ENCODE peak calls at places on chromosomes 2 and 18, in seven cellular contexts. W is suprapubic skin, U is prostate gland, D is A673, F is fibroblast of lung, G is tibial nerve, P is spleen. E is an unnamed sample.

GRCh38 chr2:144679942-144680341 is 160.0 kb upstream of the ZEB2 start:
- DNase-seq in G (no peak), U (no peak), W (no peak), P (no peak), F (no peak), D (no peak), E (no peak)

GRCh38 chr18:64409511-64409910 is 260.6 kb upstream of the LINC00305 start:
- DNase-seq in D (peak; percentile 55), P (no peak), F (peak; percentile 5), U (no peak), W (no peak), G (no peak), E (no peak)

GRCh38 chr18:79513381-79514081 is 117.8 kb downstream of the NFATC1 start:
- DNase-seq in D (no peak), W (peak; percentile 48), F (no peak), U (no peak), G (no peak), P (peak; percentile 70), E (no peak)

GRCh38 chr2:97011977-97012569 is 25.7 kb upstream of the FAM178B start:
- DNase-seq in F (peak; percentile 76), G (no peak), D (peak; percentile 75), U (peak; percentile 17), P (no peak), W (no peak), E (peak; percentile 32)

GRCh38 chr2:200577000-200577399 is 8.8 kb upstream of the AOX1 start:
- DNase-seq in G (no peak), P (no peak), U (no peak), F (no peak), W (no peak), D (no peak), E (no peak)

GRCh38 chr2:99386011-99386410 is 48.8 kb downstream of the EIF5B start:
- DNase-seq in G (no peak), U (no peak), F (no peak), P (no peak), D (no peak), W (no peak), E (no peak)

GRCh38 chr2:160408575-160409291 is 84.9 kb downstream of the RBMS1 start:
- DNase-seq in U (no peak), W (no peak), F (no peak), G (no peak), P (peak; percentile 76), D (no peak), E (no peak)

GRCh38 chr18:57916684-57917083 is 113.6 kb upstream of the ATP8B1 start:
- DNase-seq in U (no peak), W (no peak), P (no peak), D (no peak), G (no peak), F (no peak), E (no peak)

GRCh38 chr2:71457123-71457958 is 4.0 kb downstream of the DYSF start:
- DNase-seq in U (no peak), G (no peak), D (no peak), W (no peak), P (no peak), F (no peak), E (no peak)

GRCh38 chr2:98931596-98931995 is 4.4 kb downstream of the CRACDL start:
- DNase-seq in W (no peak), U (no peak), F (no peak), G (no peak), P (no peak), D (no peak), E (no peak)

GRCh38 chr2:69307696-69308064 is 79.3 kb downstream of the GFPT1 start:
- DNase-seq in U (no peak), F (no peak), D (no peak), W (no peak), P (no peak), G (no peak), E (no peak)

GRCh38 chr2:203453858-203454451 is 81.1 kb downstream of the RAPH1 start:
- DNase-seq in F (peak; percentile 77), P (no peak), W (no peak), D (peak; percentile 65), U (no peak), G (no peak), E (no peak)

GRCh38 chr2:121611730-121612705 is 37.2 kb downstream of the CLASP1 start:
- DNase-seq in D (no peak), G (no peak), P (no peak), W (no peak), U (no peak), F (no peak), E (no peak)

GRCh38 chr18:44437603-44438002 is 243.1 kb upstream of the SETBP1 start:
- DNase-seq in W (no peak), D (no peak), G (no peak), P (no peak), F (no peak), U (no peak), E (no peak)

GRCh38 chr2:56266761-56267411 is 83.1 kb downstream of the CCDC85A start:
- DNase-seq in D (no peak), F (no peak), W (no peak), P (no peak), U (no peak), G (no peak), E (no peak)

DNA sequence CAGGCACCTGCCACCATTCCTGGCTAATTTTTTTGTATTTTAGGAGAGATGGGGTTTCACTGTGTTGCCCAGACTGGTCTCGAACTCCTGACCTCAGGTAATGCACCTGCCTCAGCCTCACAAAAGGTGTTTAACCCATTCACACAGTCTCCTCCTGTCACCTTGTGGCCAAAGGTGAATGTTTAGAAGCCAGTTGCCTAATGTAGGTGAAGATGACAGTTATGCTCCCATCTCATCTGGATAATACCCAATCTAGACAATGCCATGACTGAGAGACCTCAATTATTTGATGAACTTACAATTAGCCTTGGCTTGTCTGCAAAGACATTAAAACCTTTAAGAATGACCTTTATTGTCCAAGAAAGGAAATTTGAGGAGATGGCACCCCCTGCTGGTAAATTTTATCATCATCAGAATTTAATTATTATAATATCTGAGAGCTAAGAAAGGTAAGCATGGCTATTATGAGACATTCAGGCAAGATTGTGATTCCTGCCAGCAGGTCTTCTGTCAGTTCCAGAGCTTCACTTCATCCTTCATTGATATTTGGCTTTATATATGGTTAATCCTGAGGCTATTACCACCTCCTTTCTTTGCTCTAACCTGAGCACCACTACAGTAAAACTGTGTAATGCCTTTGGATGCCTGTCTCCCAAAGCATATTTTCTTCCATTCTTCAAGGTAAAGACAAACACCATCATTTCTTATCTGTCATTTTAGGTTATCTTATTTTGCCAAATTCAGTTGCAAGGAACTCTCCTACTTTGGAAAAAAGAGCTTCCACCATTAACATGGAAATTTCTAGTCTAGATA is 117.6 kb downstream of the FAM124B start:
- DNase-seq in G (no peak), F (peak; percentile 54), U (peak; percentile 24), P (no peak), D (peak; percentile 75), W (no peak), E (no peak)
- TF ChIP-seq CTCF in G (peak; percentile 90), F (peak; percentile 44), U (peak; percentile 32), P (peak; percentile 65), D (peak; percentile 68), W (peak; percentile 31), E (peak; percentile 55)

DNA sequence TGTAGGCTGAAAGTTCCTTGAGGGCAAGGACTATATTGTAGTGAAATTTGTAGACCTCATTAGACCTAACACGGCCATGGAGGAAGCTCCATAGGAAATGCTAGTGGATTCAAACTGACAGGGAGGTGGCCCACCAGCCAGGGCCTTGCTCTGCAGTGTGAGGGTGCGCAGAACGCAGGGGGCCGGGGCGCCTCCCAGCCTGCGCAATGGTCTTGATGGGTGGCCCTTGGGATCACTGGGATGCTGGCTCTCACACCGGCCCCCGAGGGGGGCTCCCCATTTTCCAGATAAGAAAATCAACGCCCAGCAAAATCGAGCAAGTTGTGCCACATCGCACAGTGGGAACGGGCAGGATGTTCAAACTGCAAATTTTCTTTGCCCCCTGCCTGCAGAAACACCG is 655.4 kb downstream of the GALR1 start:
- DNase-seq in F (no peak), G (no peak), D (no peak), W (no peak), P (no peak), U (no peak), E (no peak)
- H3K27me3 ChIP-seq in F (no peaks in the 10 kb centered on the region), G (no peaks in the 10 kb centered on the region), D (no peaks in the 10 kb centered on the region), W (peaks cover 4% of the 10 kb centered on the region), P (no peaks in the 10 kb centered on the region), U (peaks cover 3% of the 10 kb centered on the region), E (no peaks in the 10 kb centered on the region)

DNA sequence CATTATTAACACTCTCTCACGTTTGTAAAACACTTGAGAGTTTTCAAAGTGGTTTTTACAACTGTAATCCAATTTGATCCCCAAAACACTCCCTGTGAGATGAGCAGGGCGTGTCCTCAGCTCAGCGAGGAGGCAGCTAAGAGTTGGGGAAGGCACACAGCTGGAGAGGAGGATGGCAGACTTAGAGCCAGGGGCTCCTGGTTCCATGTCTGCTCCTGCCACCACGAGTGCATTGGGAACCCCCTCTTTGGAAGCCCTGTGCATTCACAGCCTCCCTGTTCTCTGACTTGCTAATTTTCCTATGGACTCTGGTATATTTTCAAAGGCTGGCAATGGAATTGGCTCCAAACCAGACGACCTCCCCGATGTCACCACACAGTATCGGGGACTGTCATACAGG is 97.5 kb downstream of the PLB1 start:
- DNase-seq in P (peak; percentile 52), D (peak; percentile 47), W (peak; percentile 21), G (no peak), F (no peak), U (no peak), E (no peak)
- H3K4me3 ChIP-seq in P (no peak overlapping the region), D (no peak overlapping the region), W (no peak overlapping the region), G (no peak overlapping the region), F (no peak overlapping the region), U (no peak overlapping the region), E (no peak overlapping the region)

GRCh38 chr2:240131296-240131695 is 4.8 kb downstream of the COPS9 start:
- DNase-seq in D (no peak), U (no peak), G (no peak), W (peak; percentile 46), P (peak; percentile 53), F (no peak), E (no peak)

GRCh38 chr2:240133401-240133800 is 2.7 kb downstream of the COPS9 start:
- DNase-seq in D (no peak), W (peak; percentile 20), U (no peak), F (no peak), G (no peak), P (peak; percentile 66), E (no peak)

GRCh38 chr2:240130393-240131195 is 5.5 kb downstream of the COPS9 start:
- DNase-seq in P (peak; percentile 62), F (no peak), U (no peak), D (no peak), G (no peak), W (peak; percentile 33), E (no peak)

GRCh38 chr2:240132651-240132980 is 3.5 kb downstream of the COPS9 start:
- DNase-seq in F (no peak), W (no peak), D (no peak), U (no peak), P (no peak), G (no peak), E (no peak)

DNA sequence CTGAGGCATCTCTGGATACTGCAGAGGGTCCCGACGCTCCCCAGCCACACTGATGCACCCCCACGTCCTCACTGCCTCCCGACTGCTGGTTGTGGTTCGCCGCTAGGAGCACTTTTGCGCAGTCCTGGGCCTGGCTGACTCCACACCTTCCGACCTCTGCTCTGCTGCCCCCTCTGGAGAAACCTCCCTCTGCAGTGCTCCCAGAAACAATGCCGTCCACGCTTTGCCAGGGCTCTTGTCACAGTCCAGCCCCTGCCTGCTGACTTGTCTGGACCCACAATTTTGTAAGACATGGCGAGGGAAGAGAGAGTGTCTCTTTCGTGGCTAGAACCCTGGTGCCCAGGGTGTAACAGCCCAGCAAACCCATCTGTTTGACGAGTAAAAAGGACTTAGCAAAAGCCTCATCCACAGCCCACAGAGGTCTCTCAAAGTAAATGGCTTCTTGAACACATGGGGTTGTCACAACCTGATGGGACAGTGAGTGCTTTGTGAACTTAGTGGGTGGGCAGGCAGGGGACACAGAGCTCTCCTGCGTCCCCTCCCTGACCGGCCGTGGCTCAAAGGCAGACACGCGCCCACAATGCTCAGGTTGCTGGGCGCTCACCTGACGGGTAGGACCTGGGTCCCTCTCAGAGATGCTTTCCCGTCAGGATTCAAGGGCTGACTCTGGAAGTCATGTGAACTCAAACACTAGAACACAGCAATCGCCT is 4.0 kb downstream of the COPS9 start:
- DNase-seq in W (peak; percentile 47), G (no peak), F (no peak), U (no peak), D (no peak), P (peak; percentile 66), E (no peak)
- TF ChIP-seq CTCF in W (no peak), G (no peak), F (peak; percentile 19), U (no peak), D (no peak), P (no peak), E (peak; percentile 23)

E was measured in kidney epithelial cell.